ENCODE peak calls at places on chromosomes 2 and 18, in four cellular contexts. One of them, this sample, is unnamed.

GRCh38 chr2:160367887-160368286 is 125.7 kb downstream of the RBMS1 start:
- DNase-seq in CD8-positive, alpha-beta memory T cell: no peak
- DNase-seq in brain microvascular endothelial cell: peak; percentile 95
- DNase-seq in K562: no peak
- DNase-seq in this sample: no peak

GRCh38 chr2:63866009-63866709 is 24.5 kb downstream of the UGP2 start:
- DNase-seq in CD8-positive, alpha-beta memory T cell: no peak
- DNase-seq in brain microvascular endothelial cell: no peak
- DNase-seq in K562: no peak
- DNase-seq in this sample: no peak

GRCh38 chr2:67255933-67256615 is 141.1 kb upstream of the ETAA1 start:
- DNase-seq in CD8-positive, alpha-beta memory T cell: no peak
- DNase-seq in brain microvascular endothelial cell: peak; percentile 49
- DNase-seq in K562: no peak
- DNase-seq in this sample: no peak

GRCh38 chr2:211854832-211855231 is 683.8 kb downstream of the ERBB4 start:
- DNase-seq in CD8-positive, alpha-beta memory T cell: no peak
- DNase-seq in brain microvascular endothelial cell: no peak
- DNase-seq in K562: no peak
- DNase-seq in this sample: no peak

GRCh38 chr2:26340831-26341230 is 5.1 kb upstream of the SELENOI start:
- DNase-seq in CD8-positive, alpha-beta memory T cell: no peak
- DNase-seq in brain microvascular endothelial cell: no peak
- DNase-seq in K562: no peak
- DNase-seq in this sample: no peak

GRCh38 chr2:126798276-126799140 is 100.2 kb upstream of the TEX51 start:
- DNase-seq in CD8-positive, alpha-beta memory T cell: no peak
- DNase-seq in brain microvascular endothelial cell: no peak
- DNase-seq in K562: no peak
- DNase-seq in this sample: no peak

GRCh38 chr2:216539791-216540241 is 41.2 kb downstream of the RPL37A start:
- DNase-seq in CD8-positive, alpha-beta memory T cell: no peak
- DNase-seq in brain microvascular endothelial cell: no peak
- DNase-seq in K562: no peak
- DNase-seq in this sample: no peak

GRCh38 chr2:165815742-165816141 is 21.7 kb upstream of the GALNT3 start:
- DNase-seq in CD8-positive, alpha-beta memory T cell: no peak
- DNase-seq in brain microvascular endothelial cell: no peak
- DNase-seq in K562: no peak
- DNase-seq in this sample: no peak

GRCh38 chr18:51498085-51498855 is 300.8 kb upstream of the MEX3C start:
- DNase-seq in CD8-positive, alpha-beta memory T cell: no peak
- DNase-seq in brain microvascular endothelial cell: no peak
- DNase-seq in K562: no peak
- DNase-seq in this sample: no peak

GRCh38 chr2:31946838-31947237 is 64.0 kb downstream of the MEMO1 start:
- DNase-seq in CD8-positive, alpha-beta memory T cell: no peak
- DNase-seq in brain microvascular endothelial cell: no peak
- DNase-seq in K562: no peak
- DNase-seq in this sample: no peak

GRCh38 chr2:30990176-30990575 is 148.1 kb downstream of the GALNT14 start:
- DNase-seq in CD8-positive, alpha-beta memory T cell: no peak
- DNase-seq in brain microvascular endothelial cell: no peak
- DNase-seq in K562: no peak
- DNase-seq in this sample: no peak

GRCh38 chr18:63829886-63830285 is 54.7 kb downstream of the SERPINB7 start:
- DNase-seq in CD8-positive, alpha-beta memory T cell: no peak
- DNase-seq in brain microvascular endothelial cell: no peak
- DNase-seq in K562: no peak
- DNase-seq in this sample: no peak

GRCh38 chr2:170820647-170821630 is 4.3 kb downstream of the GAD1 start:
- DNase-seq in CD8-positive, alpha-beta memory T cell: no peak
- DNase-seq in brain microvascular endothelial cell: no peak
- DNase-seq in K562: peak; percentile 43
- DNase-seq in this sample: no peak

GRCh38 chr2:190804182-190804795 is 76.3 kb upstream of the GLS start:
- DNase-seq in CD8-positive, alpha-beta memory T cell: no peak
- DNase-seq in brain microvascular endothelial cell: peak; percentile 47
- DNase-seq in K562: no peak
- DNase-seq in this sample: no peak

GRCh38 chr18:62802523-62802922 is 87.2 kb downstream of the PHLPP1 start:
- DNase-seq in CD8-positive, alpha-beta memory T cell: no peak
- DNase-seq in brain microvascular endothelial cell: no peak
- DNase-seq in K562: no peak
- DNase-seq in this sample: no peak

GRCh38 chr2:136434251-136434715 is 316.3 kb upstream of the CXCR4 start:
- DNase-seq in CD8-positive, alpha-beta memory T cell: no peak
- DNase-seq in brain microvascular endothelial cell: no peak
- DNase-seq in K562: no peak
- DNase-seq in this sample: no peak

GRCh38 chr2:9085353-9085752 is 81.9 kb upstream of the MBOAT2 start:
- DNase-seq in CD8-positive, alpha-beta memory T cell: no peak
- DNase-seq in brain microvascular endothelial cell: no peak
- DNase-seq in K562: no peak
- DNase-seq in this sample: no peak

GRCh38 chr2:16093639-16094447 is 153.5 kb downstream of the MYCN start:
- DNase-seq in CD8-positive, alpha-beta memory T cell: no peak
- DNase-seq in brain microvascular endothelial cell: no peak
- DNase-seq in K562: no peak
- DNase-seq in this sample: no peak
- H3K27ac ChIP-seq in CD8-positive, alpha-beta memory T cell: no peak overlapping the region
- H3K27ac ChIP-seq in brain microvascular endothelial cell: no peak overlapping the region
- H3K27ac ChIP-seq in K562: no peak overlapping the region
- H3K27ac ChIP-seq in this sample: no peak overlapping the region

GRCh38 chr2:106020821-106021316 is 173.2 kb downstream of the UXS1 start:
- DNase-seq in CD8-positive, alpha-beta memory T cell: no peak
- DNase-seq in brain microvascular endothelial cell: no peak
- DNase-seq in K562: no peak
- DNase-seq in this sample: peak; percentile 34
- H3K27ac ChIP-seq in CD8-positive, alpha-beta memory T cell: no peak overlapping the region
- H3K27ac ChIP-seq in brain microvascular endothelial cell: no peak overlapping the region
- H3K27ac ChIP-seq in K562: no peak overlapping the region
- H3K27ac ChIP-seq in this sample: no peak overlapping the region

DNA sequence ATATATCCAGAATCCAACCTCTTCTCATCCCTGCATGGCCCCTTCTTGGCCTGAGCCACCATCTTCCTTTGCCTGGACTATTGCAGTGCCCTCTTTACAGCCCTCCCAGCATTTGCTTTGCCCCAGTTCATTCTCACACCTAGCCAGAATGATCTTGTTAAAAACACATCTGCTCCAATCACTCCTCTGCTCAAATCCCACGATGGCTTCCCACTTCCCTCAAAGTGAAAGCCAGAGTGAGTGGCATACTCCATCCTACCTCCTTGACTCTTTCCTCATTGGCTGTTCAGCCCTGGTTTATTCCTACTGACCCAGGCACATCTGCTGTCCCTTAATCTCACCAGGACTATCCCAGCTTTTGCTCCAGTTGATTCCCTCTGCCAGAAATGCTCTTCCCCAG is 14.7 kb downstream of the SULT6B1 start:
- DNase-seq in CD8-positive, alpha-beta memory T cell: no peak
- DNase-seq in brain microvascular endothelial cell: no peak
- DNase-seq in K562: no peak
- DNase-seq in this sample: no peak
- H3K27ac ChIP-seq in CD8-positive, alpha-beta memory T cell: no peak overlapping the region
- H3K27ac ChIP-seq in brain microvascular endothelial cell: no peak overlapping the region
- H3K27ac ChIP-seq in K562: no peak overlapping the region
- H3K27ac ChIP-seq in this sample: no peak overlapping the region

GRCh38 chr2:195575879-195576391 is 81.1 kb upstream of the SLC39A10 start:
- DNase-seq in CD8-positive, alpha-beta memory T cell: no peak
- DNase-seq in brain microvascular endothelial cell: peak; percentile 73
- DNase-seq in K562: no peak
- DNase-seq in this sample: no peak
- H3K27ac ChIP-seq in CD8-positive, alpha-beta memory T cell: no peak overlapping the region
- H3K27ac ChIP-seq in brain microvascular endothelial cell: peak overlapping the region; percentile 39
- H3K27ac ChIP-seq in K562: no peak overlapping the region
- H3K27ac ChIP-seq in this sample: no peak overlapping the region

GRCh38 chr18:32730620-32731021 is 42.2 kb downstream of the KLHL14 start:
- DNase-seq in CD8-positive, alpha-beta memory T cell: no peak
- DNase-seq in brain microvascular endothelial cell: no peak
- DNase-seq in K562: no peak
- DNase-seq in this sample: no peak
- H3K27ac ChIP-seq in CD8-positive, alpha-beta memory T cell: no peak overlapping the region
- H3K27ac ChIP-seq in brain microvascular endothelial cell: no peak overlapping the region
- H3K27ac ChIP-seq in K562: no peak overlapping the region
- H3K27ac ChIP-seq in this sample: no peak overlapping the region

GRCh38 chr2:68368657-68369339 is 3.7 kb downstream of the PLEK start:
- DNase-seq in CD8-positive, alpha-beta memory T cell: no peak
- DNase-seq in brain microvascular endothelial cell: peak; percentile 37
- DNase-seq in K562: no peak
- DNase-seq in this sample: peak; percentile 40
- H3K27ac ChIP-seq in CD8-positive, alpha-beta memory T cell: no peak overlapping the region
- H3K27ac ChIP-seq in brain microvascular endothelial cell: no peak overlapping the region
- H3K27ac ChIP-seq in K562: no peak overlapping the region
- H3K27ac ChIP-seq in this sample: peak overlapping the region; percentile 42

DNA sequence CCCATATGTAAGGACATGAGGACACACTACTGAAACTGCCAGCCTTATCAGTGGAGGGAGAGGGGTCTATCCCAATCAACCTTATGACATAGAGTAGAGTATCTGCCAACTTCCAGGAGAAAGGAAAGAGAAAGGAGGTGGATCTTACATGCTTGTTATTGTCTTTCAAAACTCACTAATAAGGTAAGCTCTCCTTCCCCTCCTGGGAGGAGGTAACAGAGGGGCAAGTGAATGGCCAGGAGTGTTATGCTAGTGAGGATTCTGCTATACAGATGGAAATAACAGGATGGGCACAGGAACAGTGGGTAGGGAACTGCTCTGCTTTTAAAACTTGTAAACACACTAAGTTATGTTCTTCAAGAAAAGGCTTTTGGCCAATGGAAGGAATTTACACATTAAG is 1020.1 kb downstream of the TDRD15 start:
- DNase-seq in CD8-positive, alpha-beta memory T cell: no peak
- DNase-seq in brain microvascular endothelial cell: no peak
- DNase-seq in K562: no peak
- DNase-seq in this sample: no peak
- H3K27ac ChIP-seq in CD8-positive, alpha-beta memory T cell: no peak overlapping the region
- H3K27ac ChIP-seq in brain microvascular endothelial cell: no peak overlapping the region
- H3K27ac ChIP-seq in K562: no peak overlapping the region
- H3K27ac ChIP-seq in this sample: no peak overlapping the region

This sample was measured in caudate nucleus.